ENCODE peak calls at places on chromosome 1, in six cellular contexts. C is IMR-90, Q is neuronal stem cell, A is H1, W is H9, H is trophoblast cell. Z is an unnamed sample.

GRCh38 chr1:221839794-221840395 is 98.0 kb upstream of the DUSP10 start:
- DNase-seq in C (peak), Q (no peak), A (no peak), W (no peak), H (peak), Z (peak)

GRCh38 chr1:57012280-57012679 is 46.5 kb upstream of the C8B start:
- DNase-seq in C (no peak), Q (no peak), A (no peak), W (no peak), H (no peak), Z (no peak)

GRCh38 chr1:5265416-5266075 is 611.1 kb downstream of the AJAP1 start:
- DNase-seq in C (no peak), Q (no peak), A (no peak), W (no peak), H (no peak), Z (no peak)

GRCh38 chr1:171245458-171246064 is 2.7 kb upstream of the FMO1 start:
- DNase-seq in C (peak), Q (peak), A (no peak), W (peak), H (peak), Z (peak)

GRCh38 chr1:46171872-46172271 is 3.0 kb upstream of the TSPAN1 start:
- DNase-seq in C (no peak), Q (no peak), A (peak), W (peak), H (peak), Z (no peak)

GRCh38 chr1:215198021-215198420 is 115.5 kb downstream of the KCNK2 start:
- DNase-seq in C (no peak), Q (no peak), A (no peak), W (no peak), H (no peak), Z (no peak)

GRCh38 chr1:42927920-42928505 is 30.7 kb downstream of the SLC2A1 start:
- DNase-seq in C (no peak), Q (no peak), A (no peak), W (no peak), H (no peak), Z (no peak)

GRCh38 chr1:109790735-109791494 is 27.2 kb upstream of the EPS8L3 start:
- DNase-seq in C (peak), Q (no peak), A (no peak), W (peak), H (peak), Z (peak)

GRCh38 chr1:48688102-48688760 is 88.5 kb downstream of the BEND5 start:
- DNase-seq in C (no peak), Q (no peak), A (no peak), W (no peak), H (no peak), Z (peak)

GRCh38 chr1:55481634-55482033 is 266.5 kb upstream of the USP24 start:
- DNase-seq in C (peak), Q (no peak), A (no peak), W (no peak), H (peak), Z (no peak)

GRCh38 chr1:236067854-236068454 is 3.1 kb upstream of the NID1 start:
- DNase-seq in C (peak), Q (no peak), A (no peak), W (no peak), H (no peak), Z (peak)

GRCh38 chr1:1099506-1100183 is 16.2 kb downstream of the C1orf159 start:
- DNase-seq in C (no peak), Q (no peak), A (no peak), W (no peak), H (no peak), Z (no peak)

GRCh38 chr1:38804062-38804886 is 55.3 kb downstream of the RRAGC start:
- DNase-seq in C (no peak), Q (peak), A (peak), W (peak), H (no peak), Z (peak)

GRCh38 chr1:246923482-246923881 is 8.3 kb downstream of the AHCTF1 start:
- DNase-seq in C (no peak), Q (no peak), A (no peak), W (no peak), H (no peak), Z (peak)

GRCh38 chr1:240468616-240469015 is 143.3 kb downstream of the GREM2 start:
- DNase-seq in C (peak), Q (no peak), A (no peak), W (no peak), H (no peak), Z (no peak)

GRCh38 chr1:237817277-237817676 is 73.4 kb downstream of the ZP4 start:
- DNase-seq in C (no peak), Q (no peak), A (no peak), W (no peak), H (no peak), Z (no peak)

GRCh38 chr1:87120779-87121178 is 206.3 kb downstream of the HS2ST1 start:
- DNase-seq in C (no peak), Q (no peak), A (no peak), W (no peak), H (no peak), Z (no peak)

GRCh38 chr1:43147625-43148319 is 24.3 kb downstream of the EBNA1BP2 start:
- DNase-seq in C (peak), Q (peak), A (peak), W (peak), H (peak), Z (peak)

GRCh38 chr1:7975212-7975865 is 13.8 kb downstream of the PARK7 start:
- DNase-seq in C (peak), Q (peak), A (peak), W (peak), H (peak), Z (peak)

GRCh38 chr1:14111121-14111520 is 411.1 kb downstream of the PRDM2 start:
- DNase-seq in C (no peak), Q (no peak), A (no peak), W (peak), H (no peak), Z (no peak)

GRCh38 chr1:177077734-177078489 is 86.6 kb downstream of the ASTN1 start:
- DNase-seq in C (no peak), Q (no peak), A (no peak), W (no peak), H (no peak), Z (no peak)

GRCh38 chr1:236779312-236779711 is 15.8 kb upstream of the MTR start:
- DNase-seq in C (no peak), Q (no peak), A (no peak), W (no peak), H (no peak), Z (no peak)

GRCh38 chr1:21329209-21329844 is 39.1 kb upstream of the ECE1 start:
- DNase-seq in C (no peak), Q (no peak), A (no peak), W (no peak), H (peak), Z (no peak)

GRCh38 chr1:119968601-119969000 is 72.3 kb upstream of the ADAM30 start:
- DNase-seq in C (no peak), Q (no peak), A (no peak), W (no peak), H (no peak), Z (no peak)

GRCh38 chr1:67893126-67893495 is 59.8 kb upstream of the GNG12 start:
- DNase-seq in C (no peak), Q (no peak), A (no peak), W (no peak), H (no peak), Z (no peak)

GRCh38 chr1:41492341-41492848 is 7.9 kb upstream of the EDN2 start:
- DNase-seq in C (no peak), Q (no peak), A (peak), W (peak), H (no peak), Z (no peak)

GRCh38 chr1:211133393-211133840 is 531 bp downstream of the KCNH1 start:
- DNase-seq in C (no peak), Q (no peak), A (peak), W (peak), H (no peak), Z (peak)

GRCh38 chr1:18504609-18505008 is 23.9 kb downstream of the KLHDC7A start:
- DNase-seq in C (no peak), Q (no peak), A (no peak), W (no peak), H (no peak), Z (no peak)

GRCh38 chr1:32639489-32640075 is 10.8 kb downstream of the ZBTB8OS start:
- DNase-seq in C (peak), Q (no peak), A (no peak), W (no peak), H (no peak), Z (no peak)

GRCh38 chr1:155022927-155023236 is 10.7 kb downstream of the DCST2 start:
- DNase-seq in C (no peak), Q (no peak), A (no peak), W (no peak), H (no peak), Z (no peak)

GRCh38 chr1:201140235-201140940 is 13.4 kb upstream of the ASCL5 start:
- DNase-seq in C (no peak), Q (no peak), A (no peak), W (no peak), H (no peak), Z (no peak)

GRCh38 chr1:11654571-11655262 is at the start of gene FBXO44:
- DNase-seq in C (no peak), Q (peak), A (peak), W (peak), H (no peak), Z (peak)
- H4K8ac ChIP-seq in C (no peak), Q (no peak), A (peak), W (no peak), H (peak), Z (peak)

DNA sequence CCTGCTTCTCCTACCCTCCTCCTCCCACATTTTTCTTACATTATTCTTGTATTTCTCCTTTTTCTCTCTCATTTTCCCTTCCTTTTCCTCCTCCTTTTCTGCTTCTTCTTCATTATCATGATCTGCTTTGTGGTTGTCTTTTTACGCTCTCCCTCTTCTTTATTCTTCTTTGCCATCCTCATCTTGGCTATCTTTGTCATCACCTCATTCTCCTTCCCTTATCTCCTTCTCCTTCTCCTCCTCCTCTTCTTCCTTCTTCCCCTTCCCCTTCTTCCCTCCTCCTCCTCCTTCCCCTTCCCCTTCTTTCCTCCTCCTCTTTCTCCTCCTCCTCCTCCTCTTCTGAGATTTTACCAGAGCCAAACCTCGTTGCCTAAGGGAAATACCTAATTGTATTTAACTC is 30.5 kb downstream of the RNF187 start:
- DNase-seq in C (no peak), Q (no peak), A (no peak), W (no peak), H (no peak), Z (no peak)
- H2AFZ ChIP-seq in C (no peak), Q (no peak), A (no peak), W (no peak), H (no peak), Z (no peak)

DNA sequence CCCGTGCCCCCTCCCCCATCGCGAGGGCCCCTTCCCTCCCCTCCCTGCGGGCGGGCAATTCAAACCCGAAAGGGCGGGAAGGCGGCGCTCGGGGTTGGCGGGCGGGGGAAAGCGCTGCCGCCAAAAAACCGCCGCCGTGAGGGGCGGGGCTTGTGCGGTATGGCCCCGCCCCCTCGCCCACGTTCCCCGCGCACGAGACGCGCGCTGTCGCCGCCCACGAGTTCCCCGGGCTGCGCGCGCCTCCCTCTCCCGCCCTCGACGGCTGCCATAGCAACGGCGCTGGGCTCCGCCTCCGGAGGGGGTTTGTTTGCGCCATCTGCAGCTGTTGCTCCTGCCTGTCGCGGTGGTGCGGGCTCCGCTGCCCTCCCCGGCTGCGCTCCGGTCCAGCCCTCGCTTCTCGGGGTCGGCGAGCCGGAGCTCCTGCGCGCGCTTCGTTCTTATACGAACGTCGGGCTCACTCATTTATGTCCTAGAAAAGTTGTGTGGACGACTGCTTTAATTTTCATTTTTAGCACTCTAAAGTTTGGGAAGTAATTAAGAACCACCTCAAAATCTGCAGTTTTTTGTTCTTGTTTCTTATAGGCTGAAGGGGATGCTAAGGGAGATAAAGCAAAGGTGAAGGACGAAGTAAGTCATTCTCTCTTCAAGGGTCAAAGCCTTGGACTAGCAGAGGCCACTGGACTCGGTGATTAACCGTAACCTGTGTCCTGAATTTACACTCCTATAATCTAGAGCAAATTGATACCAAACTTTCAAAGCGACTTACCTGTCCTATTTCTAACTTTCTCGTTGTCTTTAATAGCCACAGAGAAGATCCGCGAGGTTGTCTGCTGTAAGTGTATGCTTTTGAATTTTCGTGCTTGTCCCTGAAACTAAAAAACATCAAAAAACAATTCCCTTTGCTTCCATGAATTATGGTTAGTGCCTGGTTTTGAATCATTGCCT is 933 bp downstream of the HMGN2 start:
- DNase-seq in C (peak), Q (peak), A (peak), W (peak), H (peak), Z (peak)
- H4K8ac ChIP-seq in C (peak), Q (no peak), A (no peak), W (no peak), H (no peak), Z (no peak)

GRCh38 chr1:162855461-162856150 is 5.4 kb downstream of the CCDC190 start:
- DNase-seq in C (peak), Q (no peak), A (no peak), W (no peak), H (no peak), Z (no peak)
- H2AFZ ChIP-seq in C (no peak), Q (no peak), A (no peak), W (no peak), H (no peak), Z (no peak)

Z was measured in mesenchymal stem cell.